ENCODE peak calls at places on chromosomes 2 and 18, in ten cellular contexts. N is heart left ventricle; F is aorta; W is transverse colon; K is body of pancreas; T is mesendoderm; B is cardiac muscle cell; Q is CD4-positive, CD25-positive, alpha-beta regulatory T cell; Z is upper lobe of left lung; A is GM23248. R is an unnamed sample. For H3K36me3 and H3K4me1, the result is how much of the 10 kb centered on the place peaks cover.

GRCh38 chr18:36850527-36851201 is 21.7 kb downstream of the KIAA1328 start:
- DNase-seq in N (no peak), F (no peak), W (no peak), K (no peak), T (no peak), B (peak), Q (peak), Z (no peak), A (peak), R (no peak)

GRCh38 chr2:219116776-219117646 is 43.6 kb downstream of the NHEJ1 start:
- DNase-seq in N (no peak), F (no peak), W (peak), K (no peak), T (no peak), B (no peak), Q (no peak), Z (no peak), A (no peak), R (no peak)

GRCh38 chr2:233228414-233228813 is 23.1 kb upstream of the ATG16L1 start:
- DNase-seq in N (no peak), F (no peak), W (no peak), K (no peak), T (no peak), B (no peak), Q (no peak), Z (no peak), A (no peak), R (no peak)

GRCh38 chr2:64645014-64645418 is 8.7 kb downstream of the SERTAD2 start:
- DNase-seq in N (peak), F (no peak), W (peak), K (peak), T (peak), B (peak), Q (peak), Z (peak), A (peak), R (no peak)

GRCh38 chr18:79803611-79804051 is 5.9 kb downstream of the KCNG2 start:
- DNase-seq in N (no peak), F (peak), W (no peak), K (no peak), T (no peak), B (no peak), Q (no peak), Z (no peak), A (no peak), R (no peak)

GRCh38 chr18:35122586-35123224 is 81.5 kb downstream of the MAPRE2 start:
- DNase-seq in N (no peak), F (no peak), W (no peak), K (no peak), T (peak), B (no peak), Q (peak), Z (no peak), A (no peak), R (no peak)

GRCh38 chr2:190948671-190949070 is 65.3 kb downstream of the STAT1 start:
- DNase-seq in N (no peak), F (no peak), W (no peak), K (peak), T (peak), B (peak), Q (no peak), Z (no peak), A (peak), R (no peak)

GRCh38 chr2:1287427-1287826 is 125.8 kb upstream of the TPO start:
- DNase-seq in N (no peak), F (no peak), W (no peak), K (no peak), T (no peak), B (no peak), Q (no peak), Z (no peak), A (no peak), R (no peak)

GRCh38 chr18:74315464-74316256 is at the start of gene C18orf63:
- DNase-seq in N (no peak), F (no peak), W (no peak), K (no peak), T (no peak), B (no peak), Q (no peak), Z (no peak), A (no peak), R (no peak)

DNA sequence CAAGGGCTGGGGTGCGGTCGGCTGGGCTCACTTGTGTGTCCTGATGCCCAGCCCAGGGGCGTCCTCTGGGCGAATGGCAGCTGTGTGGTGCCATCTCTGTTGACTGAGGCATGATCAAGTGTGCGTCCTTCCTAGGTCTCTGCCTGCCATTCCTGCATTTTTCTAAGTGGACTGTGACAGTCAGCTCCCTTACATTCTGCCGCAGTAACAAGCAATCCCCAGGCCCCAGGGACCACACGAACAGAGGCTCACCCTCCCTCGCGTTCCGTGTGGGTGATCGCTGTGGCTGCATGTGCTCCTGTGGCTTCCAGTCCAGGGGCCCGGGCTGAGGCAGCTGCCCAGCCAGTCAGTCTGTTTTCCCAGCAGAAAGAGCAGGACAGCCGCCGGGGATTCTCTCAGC is 17.8 kb downstream of the D2HGDH start:
- DNase-seq in N (no peak), F (no peak), W (no peak), K (no peak), T (no peak), B (no peak), Q (no peak), Z (no peak), A (no peak), R (no peak)
- H3K36me3 ChIP-seq in N (under half), F (under half), W (under half), K (under half), T (under half), B (under half), Q (under half), Z (half or more), A (under half), R (half or more)

DNA sequence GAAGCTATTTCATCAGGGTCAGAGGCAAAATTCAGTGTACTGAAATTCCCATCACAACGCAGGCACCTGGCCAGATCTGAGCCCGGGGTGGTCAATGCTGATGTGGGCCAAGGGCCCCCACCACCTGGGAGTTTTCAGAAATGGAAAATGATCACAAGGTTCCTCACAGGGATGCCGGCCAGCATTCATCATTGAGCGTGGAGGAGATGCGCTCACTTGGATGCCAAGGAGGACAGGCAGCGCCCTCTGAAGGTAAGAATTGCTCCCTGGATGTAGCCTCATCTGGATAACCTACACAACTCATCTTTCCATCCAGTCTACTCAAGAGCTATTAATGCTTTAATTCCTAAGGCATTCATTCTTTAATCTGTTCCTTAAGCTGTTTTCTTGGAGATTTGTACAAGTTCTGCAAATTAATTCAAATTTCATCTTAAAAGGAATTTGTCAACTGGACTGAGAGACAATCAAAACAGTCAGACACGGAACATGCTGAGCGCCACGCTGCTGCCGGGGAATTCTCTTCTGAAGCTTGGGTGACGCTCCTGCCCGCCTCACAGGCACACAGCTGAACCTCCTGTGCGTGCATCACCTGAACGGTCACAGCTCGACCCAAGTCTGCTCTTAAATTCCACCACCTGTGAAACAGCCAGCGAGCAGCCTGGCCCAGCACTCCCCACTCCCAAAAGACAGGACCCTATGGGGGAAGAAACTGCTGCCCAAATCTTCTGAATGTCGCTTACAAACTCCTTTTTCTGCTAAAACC is 206.7 kb downstream of the HDAC4 start:
- DNase-seq in N (no peak), F (no peak), W (no peak), K (no peak), T (peak), B (no peak), Q (no peak), Z (peak), A (peak), R (no peak)
- H3K27ac ChIP-seq in N (no peak), F (no peak), W (no peak), K (no peak), T (no peak), B (no peak), Q (no peak), Z (no peak), A (no peak), R (no peak)

DNA sequence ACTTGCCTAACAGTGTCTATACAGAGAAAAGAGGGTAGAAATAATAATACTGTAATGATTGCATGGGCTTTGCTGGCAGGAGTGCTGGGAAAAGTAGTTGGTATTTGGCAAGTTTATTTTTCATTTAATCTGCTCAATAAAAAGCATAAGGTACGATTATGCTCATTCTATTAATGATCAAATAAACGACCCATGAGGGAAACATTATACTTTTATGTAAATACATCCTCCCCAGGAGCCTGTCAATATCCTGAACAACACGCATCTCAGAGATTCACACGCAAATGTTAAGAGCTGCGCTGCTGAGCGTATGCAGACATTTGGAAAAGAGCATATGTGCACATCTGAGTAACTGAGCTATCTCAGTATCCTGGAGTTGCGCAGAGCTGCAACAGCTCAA is 2.7 kb downstream of the FTCDNL1 start:
- DNase-seq in N (no peak), F (no peak), W (no peak), K (no peak), T (no peak), B (no peak), Q (no peak), Z (no peak), A (no peak), R (no peak)
- H3K4me1 ChIP-seq in N (under half), F (under half), W (under half), K (under half), T (under half), B (under half), Q (under half), Z (under half), A (under half), R (under half)

GRCh38 chr2:144362401-144362800 is 157.5 kb downstream of the ZEB2 start:
- DNase-seq in N (no peak), F (no peak), W (no peak), K (no peak), T (no peak), B (no peak), Q (no peak), Z (no peak), A (peak), R (no peak)
- H3K36me3 ChIP-seq in N (under half), F (under half), W (under half), K (under half), T (under half), B (under half), Q (under half), Z (under half), A (under half), R (under half)

GRCh38 chr2:19225931-19226330 is 132.5 kb downstream of the OSR1 start:
- DNase-seq in N (no peak), F (no peak), W (no peak), K (no peak), T (no peak), B (no peak), Q (no peak), Z (no peak), A (no peak), R (no peak)
- H3K27ac ChIP-seq in N (no peak), F (no peak), W (no peak), K (no peak), T (no peak), B (no peak), Q (no peak), Z (no peak), A (no peak), R (no peak)

DNA sequence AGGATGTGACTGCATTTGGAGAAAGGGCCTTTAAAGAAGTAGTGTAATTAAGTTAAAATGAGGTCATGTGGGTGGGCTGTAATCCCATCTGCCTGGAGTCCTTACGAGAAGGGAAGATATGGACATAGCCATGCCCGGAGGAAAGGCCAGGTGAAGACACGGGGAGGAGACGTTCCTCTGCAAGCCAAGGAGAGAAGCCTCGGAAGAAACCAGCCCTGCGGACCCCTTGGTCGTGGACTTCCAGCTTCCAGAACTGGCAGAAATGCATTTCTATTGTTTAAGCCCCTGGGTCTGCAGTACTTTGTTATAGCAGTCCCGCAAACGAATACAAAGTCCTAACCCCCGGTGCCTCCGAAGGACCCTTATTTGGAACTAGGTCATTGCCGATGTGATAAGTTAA is 87.6 kb upstream of the TAF1B start:
- DNase-seq in N (no peak), F (no peak), W (no peak), K (no peak), T (no peak), B (no peak), Q (no peak), Z (no peak), A (no peak), R (no peak)
- H3K4me1 ChIP-seq in N (under half), F (under half), W (under half), K (under half), T (under half), B (under half), Q (under half), Z (under half), A (under half), R (under half)

GRCh38 chr2:241753493-241753892 is 19.1 kb downstream of the D2HGDH start:
- DNase-seq in N (no peak), F (no peak), W (no peak), K (no peak), T (no peak), B (no peak), Q (no peak), Z (no peak), A (no peak), R (no peak)
- H3K36me3 ChIP-seq in N (under half), F (under half), W (under half), K (under half), T (under half), B (under half), Q (under half), Z (half or more), A (under half), R (half or more)

GRCh38 chr2:24816404-24816803 is 23.2 kb downstream of the CENPO start:
- DNase-seq in N (no peak), F (no peak), W (no peak), K (no peak), T (no peak), B (no peak), Q (no peak), Z (no peak), A (no peak), R (no peak)
- H3K27ac ChIP-seq in N (no peak), F (no peak), W (no peak), K (no peak), T (no peak), B (no peak), Q (no peak), Z (no peak), A (peak), R (no peak)

DNA sequence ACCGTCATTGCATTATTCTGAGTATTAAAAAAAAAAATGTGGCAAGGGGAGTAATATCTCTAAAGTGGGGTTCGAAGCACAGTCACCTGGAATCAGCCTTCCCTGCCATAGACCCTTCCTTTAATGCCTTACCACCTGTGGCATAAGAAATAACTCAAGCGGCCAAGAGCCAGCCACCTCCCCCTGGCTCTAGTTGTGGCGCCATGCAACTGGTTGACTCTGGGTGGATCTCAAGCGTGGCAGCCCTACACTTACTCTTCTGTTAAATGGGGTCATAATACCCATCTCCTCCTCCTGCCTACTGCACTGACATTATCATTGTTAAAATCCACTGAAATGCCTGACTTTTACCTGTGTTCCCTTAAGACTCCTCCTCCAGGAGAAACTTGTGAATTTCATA is 175.8 kb downstream of the SMAD7 start:
- DNase-seq in N (no peak), F (no peak), W (no peak), K (no peak), T (no peak), B (no peak), Q (no peak), Z (no peak), A (no peak), R (no peak)
- H3K4me1 ChIP-seq in N (under half), F (under half), W (under half), K (under half), T (under half), B (half or more), Q (under half), Z (under half), A (under half), R (under half)

R was measured in lower lobe of right lung.